ENCODE peak calls at places on chromosomes 5 and 9, in six cellular contexts. D is ureter; R is HEK293T; M is tibial artery; W is NCI-H1048; I is CD8-positive, alpha-beta memory T cell. S is an unnamed sample.

GRCh38 chr9:113621309-113621791 is 157.8 kb downstream of the RGS3 start:
- DNase-seq in D (peak; percentile 83), R (no peak), M (peak; percentile 93), W (no peak), I (no peak), S (no peak)

GRCh38 chr9:88953401-88954029 is 37.8 kb upstream of the S1PR3 start:
- DNase-seq in D (no peak), R (no peak), M (no peak), W (no peak), I (no peak), S (no peak)

GRCh38 chr5:179273441-179274145 is 71.7 kb downstream of the ADAMTS2 start:
- DNase-seq in D (no peak), R (no peak), M (peak; percentile 61), W (no peak), I (no peak), S (no peak)

GRCh38 chr9:13267743-13268142 is 11.7 kb downstream of the MPDZ start:
- DNase-seq in D (no peak), R (peak; percentile 7), M (no peak), W (no peak), I (no peak), S (no peak)

GRCh38 chr5:50759526-50760280 is 93.3 kb downstream of the PARP8 start:
- DNase-seq in D (no peak), R (no peak), M (no peak), W (no peak), I (no peak), S (no peak)

GRCh38 chr5:166781729-166782128 is 1509.7 kb upstream of the WWC1 start:
- DNase-seq in D (no peak), R (no peak), M (no peak), W (no peak), I (no peak), S (no peak)

GRCh38 chr5:72326298-72326649 is 6.1 kb downstream of the PTCD2 start:
- DNase-seq in D (no peak), R (no peak), M (no peak), W (no peak), I (no peak), S (no peak)

GRCh38 chr5:163565492-163565891 is 60.1 kb downstream of the MAT2B start:
- DNase-seq in D (no peak), R (no peak), M (no peak), W (no peak), I (no peak), S (no peak)

GRCh38 chr9:16246785-16247184 is 623.7 kb downstream of the BNC2 start:
- DNase-seq in D (no peak), R (no peak), M (no peak), W (no peak), I (no peak), S (no peak)

GRCh38 chr9:127056446-127056845 is 66.0 kb downstream of the ANGPTL2 start:
- DNase-seq in D (no peak), R (no peak), M (no peak), W (no peak), I (no peak), S (no peak)

GRCh38 chr5:161219816-161220215 is 326.7 kb downstream of the GABRB2 start:
- DNase-seq in D (no peak), R (no peak), M (no peak), W (no peak), I (no peak), S (no peak)

GRCh38 chr9:133476531-133476930 is 2.4 kb downstream of the SLC2A6 start:
- DNase-seq in D (no peak), R (no peak), M (no peak), W (no peak), I (no peak), S (no peak)

GRCh38 chr9:128420651-128421473 is at the start of gene CERCAM:
- DNase-seq in D (peak; percentile 55), R (peak; percentile 81), M (peak; percentile 80), W (no peak), I (peak; percentile 40), S (peak; percentile 39)

GRCh38 chr9:2635922-2636321 is 14.3 kb downstream of the VLDLR start:
- DNase-seq in D (no peak), R (no peak), M (no peak), W (no peak), I (no peak), S (no peak)

GRCh38 chr5:37005946-37006540 is 129.5 kb downstream of the NIPBL start:
- DNase-seq in D (no peak), R (peak; percentile 7), M (no peak), W (peak; percentile 9), I (no peak), S (no peak)

GRCh38 chr5:141695627-141696180 is 13.7 kb upstream of the ARAP3 start:
- DNase-seq in D (no peak), R (no peak), M (no peak), W (no peak), I (no peak), S (no peak)

GRCh38 chr9:114178756-114179450 is 23.6 kb downstream of the COL27A1 start:
- DNase-seq in D (no peak), R (no peak), M (peak; percentile 91), W (no peak), I (no peak), S (no peak)

GRCh38 chr5:154228696-154229095 is 38.2 kb downstream of the GALNT10 start:
- DNase-seq in D (no peak), R (no peak), M (no peak), W (no peak), I (no peak), S (no peak)

GRCh38 chr5:56984445-56984844 is 32.5 kb upstream of the MIER3 start:
- DNase-seq in D (no peak), R (no peak), M (no peak), W (no peak), I (no peak), S (no peak)

GRCh38 chr5:53425598-53426516 is 54.6 kb upstream of the FST start:
- DNase-seq in D (no peak), R (peak; percentile 51), M (no peak), W (no peak), I (no peak), S (no peak)

GRCh38 chr9:75146229-75146628 is 57.9 kb downstream of the OSTF1 start:
- DNase-seq in D (no peak), R (no peak), M (no peak), W (no peak), I (no peak), S (no peak)

GRCh38 chr9:108057421-108058136 is 568.0 kb upstream of the KLF4 start:
- DNase-seq in D (peak; percentile 49), R (no peak), M (no peak), W (no peak), I (no peak), S (no peak)

GRCh38 chr9:136562746-136563506 is 17.1 kb upstream of the NOTCH1 start:
- DNase-seq in D (no peak), R (no peak), M (no peak), W (no peak), I (no peak), S (no peak)

GRCh38 chr5:143023447-143024096 is 253.4 kb downstream of the ARHGAP26 start:
- DNase-seq in D (no peak), R (no peak), M (peak; percentile 78), W (no peak), I (no peak), S (no peak)

GRCh38 chr5:67581203-67581602 is 384.6 kb upstream of the CD180 start:
- DNase-seq in D (no peak), R (no peak), M (no peak), W (no peak), I (no peak), S (no peak)

GRCh38 chr5:148858106-148858505 is 31.7 kb downstream of the ADRB2 start:
- DNase-seq in D (no peak), R (no peak), M (no peak), W (no peak), I (no peak), S (no peak)

GRCh38 chr9:134186471-134187109 is 22.2 kb upstream of the RNU6ATAC start:
- DNase-seq in D (peak; percentile 51), R (no peak), M (peak; percentile 60), W (no peak), I (no peak), S (no peak)

GRCh38 chr5:38595149-38595725 is 38.8 kb upstream of the LIFR start:
- DNase-seq in D (no peak), R (no peak), M (no peak), W (no peak), I (no peak), S (no peak)

GRCh38 chr5:170493028-170493820 is 10.6 kb upstream of the KCNIP1 start:
- DNase-seq in D (no peak), R (no peak), M (no peak), W (no peak), I (no peak), S (no peak)

GRCh38 chr9:115046199-115046598 is 71.8 kb downstream of the TNC start:
- DNase-seq in D (no peak), R (no peak), M (no peak), W (no peak), I (no peak), S (no peak)